ENCODE peak calls at places on chromosomes 5 and 9, in four cellular contexts. W is astrocyte, A is GM23248, O is PC-3. Z is an unnamed sample.

GRCh38 chr5:37875051-37875787 is 35.4 kb upstream of the GDNF start:
- DNase-seq in W (peak; percentile 78), O (peak; percentile 16), A (peak; percentile 91), Z (peak; percentile 16)

GRCh38 chr9:5430912-5431311 is 6.8 kb downstream of the PLGRKT start:
- DNase-seq in W (no peak), O (peak; percentile 18), A (peak; percentile 16), Z (no peak)

GRCh38 chr5:67238191-67238590 is 41.6 kb upstream of the CD180 start:
- DNase-seq in O (peak; percentile 56), W (no peak), A (no peak), Z (peak; percentile 39)

GRCh38 chr9:35814106-35814840 is 569 bp downstream of the HINT2 start:
- DNase-seq in O (peak; percentile 30), W (peak; percentile 20), A (peak; percentile 86), Z (peak; percentile 80)

GRCh38 chr9:79054500-79054899 is 517.3 kb upstream of the TLE4 start:
- DNase-seq in O (no peak), A (no peak), W (peak; percentile 57), Z (no peak)

GRCh38 chr9:72592501-72593403 is 71.3 kb downstream of the TMC1 start:
- DNase-seq in W (peak; percentile 36), A (peak; percentile 74), O (peak; percentile 66), Z (peak; percentile 79)

GRCh38 chr5:69503144-69503488 is 10.5 kb downstream of the OCLN start:
- DNase-seq in W (no peak), O (peak; percentile 41), A (no peak), Z (no peak)

GRCh38 chr5:109126481-109126880 is 283.3 kb downstream of the PJA2 start:
- DNase-seq in A (no peak), O (no peak), W (no peak), Z (no peak)

GRCh38 chr5:1477341-1477740 is 32.1 kb upstream of the SLC6A3 start:
- DNase-seq in O (no peak), A (no peak), W (no peak), Z (no peak)

GRCh38 chr9:84075004-84075403 is 94.4 kb downstream of the RMI1 start:
- DNase-seq in O (no peak), W (no peak), A (no peak), Z (no peak)

GRCh38 chr5:53123702-53124101 is 14.1 kb upstream of the MOCS2 start:
- DNase-seq in A (peak; percentile 51), O (peak; percentile 55), W (no peak), Z (no peak)

GRCh38 chr5:61330341-61330878 is 1.6 kb upstream of the ZSWIM6 start:
- DNase-seq in W (peak; percentile 71), A (peak; percentile 69), O (peak; percentile 50), Z (no peak)

GRCh38 chr5:15544039-15544438 is 44.1 kb downstream of the FBXL7 start:
- DNase-seq in W (peak; percentile 26), A (no peak), O (no peak), Z (no peak)

GRCh38 chr9:12790026-12790425 is 15.2 kb downstream of the LURAP1L start:
- DNase-seq in A (peak; percentile 57), W (peak; percentile 37), O (no peak), Z (no peak)

GRCh38 chr9:135241381-135242380 is 154.2 kb downstream of the OLFM1 start:
- DNase-seq in A (no peak), W (no peak), O (no peak), Z (no peak)

GRCh38 chr5:171454549-171454948 is 35.1 kb downstream of the FGF18 start:
- DNase-seq in W (no peak), A (no peak), O (no peak), Z (no peak)

GRCh38 chr5:60494635-60495034 is 205.3 kb downstream of the DEPDC1B start:
- DNase-seq in O (no peak), A (no peak), W (no peak), Z (no peak)

GRCh38 chr5:16889203-16889971 is 46.7 kb downstream of the MYO10 start:
- DNase-seq in O (peak; percentile 89), W (peak; percentile 70), A (peak; percentile 40), Z (no peak)

GRCh38 chr5:76412511-76412910 is 9.4 kb downstream of the IQGAP2 start:
- DNase-seq in A (no peak), W (no peak), O (no peak), Z (no peak)

GRCh38 chr9:70540016-70540415 is 125.6 kb upstream of the KLF9 start:
- DNase-seq in A (no peak), O (no peak), W (no peak), Z (no peak)

GRCh38 chr5:139817362-139817761 is 21.8 kb downstream of the PSD2 start:
- DNase-seq in O (no peak), A (no peak), W (no peak), Z (no peak)

GRCh38 chr9:122819791-122820489 is 8.4 kb downstream of the PDCL start:
- DNase-seq in O (peak; percentile 39), A (no peak), W (peak; percentile 70), Z (no peak)

GRCh38 chr9:121886759-121887485 is 206.2 kb downstream of the TTLL11 start:
- DNase-seq in O (no peak), W (no peak), A (no peak), Z (no peak)

GRCh38 chr5:149147673-149148072 is 6.4 kb downstream of the ABLIM3 start:
- DNase-seq in W (no peak), O (no peak), A (no peak), Z (no peak)

GRCh38 chr9:85377751-85378289 is 363.9 kb downstream of the AGTPBP1 start:
- DNase-seq in W (peak; percentile 69), O (peak; percentile 69), A (no peak), Z (no peak)

GRCh38 chr9:115058684-115059315 is 59.2 kb downstream of the TNC start:
- DNase-seq in O (peak; percentile 65), A (peak; percentile 87), W (peak; percentile 82), Z (no peak)

GRCh38 chr9:97564291-97565175 is 63.1 kb downstream of the TMOD1 start:
- DNase-seq in A (peak; percentile 71), O (peak; percentile 64), W (peak; percentile 52), Z (peak; percentile 68)

GRCh38 chr5:169650701-169651331 is 13.7 kb downstream of the DOCK2 start:
- DNase-seq in O (peak; percentile 70), A (peak; percentile 79), W (peak; percentile 88), Z (no peak)

GRCh38 chr5:1032551-1033027 is 24.0 kb downstream of the NKD2 start:
- DNase-seq in W (no peak), O (no peak), A (no peak), Z (no peak)

GRCh38 chr5:100131161-100131560 is 404.0 kb upstream of the FAM174A start:
- DNase-seq in A (no peak), W (peak; percentile 1), O (no peak), Z (no peak)

GRCh38 chr5:125659316-125660071 is 763.7 kb upstream of the GRAMD2B start:
- DNase-seq in A (no peak), O (no peak), W (peak; percentile 73), Z (no peak)

GRCh38 chr5:33445808-33446207 is 5.0 kb downstream of the TARS1 start:
- DNase-seq in W (no peak), A (no peak), O (no peak), Z (no peak)

GRCh38 chr9:17402309-17402708 is 176.6 kb upstream of the SH3GL2 start:
- DNase-seq in O (peak; percentile 30), A (peak; percentile 36), W (peak; percentile 13), Z (no peak)

DNA sequence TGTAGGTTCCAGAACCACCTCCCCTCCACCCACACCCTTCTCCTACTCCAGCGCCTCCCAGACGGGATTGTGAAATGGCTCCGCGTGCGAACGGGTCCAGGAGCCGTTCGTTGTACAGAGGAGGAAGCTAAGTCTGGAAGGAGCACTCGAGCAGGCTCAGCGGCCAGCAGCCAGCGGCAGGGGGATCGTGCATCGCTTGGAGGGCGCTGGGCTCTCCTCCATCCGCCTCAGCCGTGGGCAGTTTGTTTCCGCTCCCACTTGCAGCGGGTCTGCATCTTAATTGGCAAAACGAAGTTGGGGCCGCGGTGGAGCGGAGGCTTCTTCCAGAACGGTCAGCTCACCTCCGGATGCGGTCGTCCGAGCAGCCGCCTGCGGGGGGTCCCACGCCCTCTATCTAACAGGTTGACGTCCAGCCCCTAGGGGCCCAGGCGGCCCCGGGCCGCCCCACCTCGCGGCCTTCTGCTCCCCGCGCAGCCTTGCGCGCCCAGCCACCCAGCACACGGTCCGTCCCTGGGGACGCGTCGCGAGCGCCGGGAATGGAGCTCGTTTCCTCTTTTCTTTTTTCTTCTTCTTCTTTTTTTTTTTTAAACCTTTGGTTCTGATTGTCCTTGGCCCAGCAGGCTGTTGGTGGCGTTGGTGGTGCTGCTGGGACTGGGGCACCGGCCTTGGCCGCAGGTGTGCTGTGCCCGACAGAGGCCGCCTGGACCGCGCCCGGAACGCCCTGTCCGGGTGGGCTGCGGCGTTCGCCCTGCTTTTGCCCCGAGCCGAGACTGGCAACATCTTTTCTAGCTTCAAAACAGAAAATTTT is 3.9 kb upstream of the BARX1 start:
- DNase-seq in W (no peak), A (peak; percentile 63), O (no peak), Z (peak; percentile 64)
- H3K27me3 ChIP-seq in W (peaks cover 73% of the 10 kb centered on the region), A (peaks cover 64% of the 10 kb centered on the region), O (no peaks in the 10 kb centered on the region), Z (peaks cover 77% of the 10 kb centered on the region)

GRCh38 chr5:137995077-137995746 is 37.7 kb downstream of the FAM13B start:
- DNase-seq in W (peak; percentile 47), A (peak; percentile 60), O (peak; percentile 43), Z (no peak)

GRCh38 chr5:137994556-137994955 is 38.3 kb downstream of the FAM13B start:
- DNase-seq in O (no peak), A (no peak), W (no peak), Z (no peak)

DNA sequence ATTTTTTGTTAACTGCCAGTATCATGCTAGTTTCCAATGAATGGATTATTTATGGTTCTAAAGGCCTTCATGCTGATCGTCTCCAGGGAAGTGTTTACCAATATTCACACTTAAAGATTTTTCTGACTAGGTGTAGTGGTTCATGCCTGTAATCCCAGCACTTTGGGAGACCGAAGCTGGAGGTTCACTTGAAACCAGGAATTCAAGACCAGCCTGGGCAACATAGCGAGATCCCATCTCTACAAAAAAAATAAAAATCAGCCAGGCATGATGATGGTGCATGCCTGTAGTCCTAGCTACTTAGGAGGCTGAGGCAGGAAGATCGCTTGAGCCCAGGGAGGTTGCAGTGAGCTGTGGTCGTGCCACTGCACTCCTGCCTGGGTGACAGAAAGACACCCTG is 43.5 kb downstream of the FAM13B start:
- DNase-seq in O (no peak), W (no peak), A (no peak), Z (no peak)
- H3K36me3 ChIP-seq in O (no peaks in the 10 kb centered on the region), W (peaks cover 3% of the 10 kb centered on the region), A (peaks cover 11% of the 10 kb centered on the region), Z (no peaks in the 10 kb centered on the region)

DNA sequence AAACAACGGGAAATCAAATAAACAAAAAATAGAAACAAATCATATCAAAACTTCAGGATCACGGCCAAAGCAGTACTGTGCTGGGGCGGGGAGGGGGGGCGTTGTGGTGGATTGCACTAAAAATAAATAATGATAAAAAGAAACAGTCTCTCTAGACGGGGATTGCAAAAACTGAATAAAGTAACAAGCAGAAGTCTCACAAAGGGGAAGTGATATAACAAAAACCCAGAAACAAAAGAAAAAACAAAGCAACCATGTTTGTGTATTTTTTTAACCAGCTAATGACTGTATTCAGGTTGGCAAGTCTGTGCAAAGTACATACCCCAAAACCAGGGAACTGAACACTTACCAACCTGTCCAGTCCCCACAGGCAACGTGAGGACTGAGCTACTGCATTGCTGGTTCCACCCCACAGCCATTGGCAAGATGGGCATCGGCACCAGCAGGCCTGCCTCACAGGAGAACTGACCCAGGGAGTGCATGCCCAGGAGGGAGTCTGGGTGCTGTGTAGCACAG is 24.1 kb downstream of the BICD2 start:
- DNase-seq in A (no peak), W (no peak), O (no peak), Z (no peak)
- H4K20me1 ChIP-seq in A (peaks cover 2% of the 10 kb centered on the region), W (peaks cover 84% of the 10 kb centered on the region), O (peaks cover 8% of the 10 kb centered on the region), Z (peaks cover 48% of the 10 kb centered on the region)

DNA sequence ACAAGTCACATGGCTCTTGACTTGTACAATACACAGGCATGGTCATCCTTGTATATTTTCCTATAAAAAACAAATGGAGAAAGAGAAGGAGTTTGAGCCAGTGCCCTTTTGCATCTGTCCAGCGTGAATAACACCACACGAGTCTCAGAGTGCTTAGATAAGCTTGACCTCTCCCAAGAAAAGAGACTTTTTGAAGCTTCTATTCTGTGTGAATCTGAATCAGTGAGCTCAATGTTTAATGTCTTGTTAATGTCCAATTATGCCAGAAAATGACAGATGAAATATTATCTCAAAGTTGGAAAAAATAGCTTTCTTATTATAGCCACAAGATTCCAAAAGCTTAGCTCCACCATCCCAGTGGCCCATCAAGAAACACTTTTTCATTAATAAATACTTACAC is 31.0 kb upstream of the LPAR1 start:
- DNase-seq in A (no peak), W (no peak), O (no peak), Z (no peak)
- H3K27me3 ChIP-seq in A (no peaks in the 10 kb centered on the region), W (no peaks in the 10 kb centered on the region), O (no peaks in the 10 kb centered on the region), Z (no peaks in the 10 kb centered on the region)

Z was measured in hepatocyte.